ENCODE peak calls at places on chromosomes 6 and 20, in four cellular contexts. One of them, this sample, is unnamed.
A peak's percentile ranks its signal among the peaks of the same experiment; 100 is the strongest.

GRCh38 chr20:420721-421574 is 12.8 kb downstream of the RBCK1 start:
- DNase-seq in MCF 10A: peak; percentile 40
- DNase-seq in activated B cell treated with CpG ODN at 0.5 μM for 24 hours: no peak
- DNase-seq in heart right ventricle: no peak
- DNase-seq in this sample: no peak

GRCh38 chr6:98323605-98324004 is 510.8 kb upstream of the POU3F2 start:
- DNase-seq in MCF 10A: no peak
- DNase-seq in activated B cell treated with CpG ODN at 0.5 μM for 24 hours: no peak
- DNase-seq in heart right ventricle: no peak
- DNase-seq in this sample: no peak

GRCh38 chr20:42272516-42272915 is 654.3 kb upstream of the CHD6 start:
- DNase-seq in MCF 10A: no peak
- DNase-seq in activated B cell treated with CpG ODN at 0.5 μM for 24 hours: no peak
- DNase-seq in heart right ventricle: no peak
- DNase-seq in this sample: no peak

GRCh38 chr20:9705722-9706476 is 133.0 kb downstream of the PAK5 start:
- DNase-seq in MCF 10A: no peak
- DNase-seq in activated B cell treated with CpG ODN at 0.5 μM for 24 hours: no peak
- DNase-seq in heart right ventricle: no peak
- DNase-seq in this sample: no peak

GRCh38 chr6:47862731-47863130 is 80.9 kb downstream of the OPN5 start:
- DNase-seq in MCF 10A: no peak
- DNase-seq in activated B cell treated with CpG ODN at 0.5 μM for 24 hours: no peak
- DNase-seq in heart right ventricle: no peak
- DNase-seq in this sample: no peak

GRCh38 chr20:22511943-22512910 is 72.1 kb downstream of the FOXA2 start:
- DNase-seq in MCF 10A: no peak
- DNase-seq in activated B cell treated with CpG ODN at 0.5 μM for 24 hours: no peak
- DNase-seq in heart right ventricle: no peak
- DNase-seq in this sample: no peak

GRCh38 chr6:111591901-111592461 is 13.7 kb downstream of the TRAF3IP2 start:
- DNase-seq in MCF 10A: no peak
- DNase-seq in activated B cell treated with CpG ODN at 0.5 μM for 24 hours: no peak
- DNase-seq in heart right ventricle: no peak
- DNase-seq in this sample: no peak

GRCh38 chr20:5168582-5169396 is 42.0 kb downstream of the CDS2 start:
- DNase-seq in MCF 10A: peak; percentile 46
- DNase-seq in activated B cell treated with CpG ODN at 0.5 μM for 24 hours: no peak
- DNase-seq in heart right ventricle: peak; percentile 56
- DNase-seq in this sample: peak; percentile 70

GRCh38 chr6:27422651-27423332 is 34.2 kb downstream of the ZNF391 start:
- DNase-seq in MCF 10A: no peak
- DNase-seq in activated B cell treated with CpG ODN at 0.5 μM for 24 hours: no peak
- DNase-seq in heart right ventricle: no peak
- DNase-seq in this sample: peak; percentile 3

GRCh38 chr6:88641178-88641903 is 322.1 kb downstream of the RNGTT start:
- DNase-seq in MCF 10A: no peak
- DNase-seq in activated B cell treated with CpG ODN at 0.5 μM for 24 hours: no peak
- DNase-seq in heart right ventricle: no peak
- DNase-seq in this sample: no peak

GRCh38 chr20:24648919-24649318 is 179.5 kb downstream of the SYNDIG1 start:
- DNase-seq in MCF 10A: no peak
- DNase-seq in activated B cell treated with CpG ODN at 0.5 μM for 24 hours: no peak
- DNase-seq in heart right ventricle: no peak
- DNase-seq in this sample: no peak

GRCh38 chr6:66265737-66266136 is 558.7 kb upstream of the EYS start:
- DNase-seq in MCF 10A: no peak
- DNase-seq in activated B cell treated with CpG ODN at 0.5 μM for 24 hours: no peak
- DNase-seq in heart right ventricle: no peak
- DNase-seq in this sample: no peak

GRCh38 chr6:56079761-56080540 is 167.4 kb downstream of the COL21A1 start:
- DNase-seq in MCF 10A: no peak
- DNase-seq in activated B cell treated with CpG ODN at 0.5 μM for 24 hours: no peak
- DNase-seq in heart right ventricle: no peak
- DNase-seq in this sample: peak; percentile 73

GRCh38 chr20:60214901-60215522 is 256.8 kb downstream of the CDH26 start:
- DNase-seq in MCF 10A: no peak
- DNase-seq in activated B cell treated with CpG ODN at 0.5 μM for 24 hours: no peak
- DNase-seq in heart right ventricle: no peak
- DNase-seq in this sample: no peak

GRCh38 chr6:151325075-151326050 is 66.0 kb downstream of the ZBTB2 start:
- DNase-seq in MCF 10A: peak; percentile 60
- DNase-seq in activated B cell treated with CpG ODN at 0.5 μM for 24 hours: peak; percentile 19
- DNase-seq in heart right ventricle: peak; percentile 49
- DNase-seq in this sample: peak; percentile 79

GRCh38 chr6:19999319-20000191 is 162.4 kb downstream of the ID4 start:
- DNase-seq in MCF 10A: peak; percentile 49
- DNase-seq in activated B cell treated with CpG ODN at 0.5 μM for 24 hours: no peak
- DNase-seq in heart right ventricle: no peak
- DNase-seq in this sample: no peak

GRCh38 chr6:149503276-149503675 is 18.5 kb upstream of the ZC3H12D start:
- DNase-seq in MCF 10A: no peak
- DNase-seq in activated B cell treated with CpG ODN at 0.5 μM for 24 hours: no peak
- DNase-seq in heart right ventricle: no peak
- DNase-seq in this sample: no peak

GRCh38 chr20:48774696-48775095 is 53.1 kb downstream of the PREX1 start:
- DNase-seq in MCF 10A: no peak
- DNase-seq in activated B cell treated with CpG ODN at 0.5 μM for 24 hours: no peak
- DNase-seq in heart right ventricle: no peak
- DNase-seq in this sample: no peak

GRCh38 chr6:133623621-133624020 is 265.3 kb upstream of the TCF21 start:
- DNase-seq in MCF 10A: no peak
- DNase-seq in activated B cell treated with CpG ODN at 0.5 μM for 24 hours: no peak
- DNase-seq in heart right ventricle: no peak
- DNase-seq in this sample: peak; percentile 23

GRCh38 chr6:20600831-20601230 is 66.6 kb downstream of the CDKAL1 start:
- DNase-seq in MCF 10A: peak; percentile 53
- DNase-seq in activated B cell treated with CpG ODN at 0.5 μM for 24 hours: no peak
- DNase-seq in heart right ventricle: no peak
- DNase-seq in this sample: no peak

GRCh38 chr6:33665957-33666356 is 44.8 kb downstream of the ITPR3 start:
- DNase-seq in MCF 10A: no peak
- DNase-seq in activated B cell treated with CpG ODN at 0.5 μM for 24 hours: no peak
- DNase-seq in heart right ventricle: no peak
- DNase-seq in this sample: no peak
- TF ChIP-seq CTCF in MCF 10A: no peak
- TF ChIP-seq CTCF in activated B cell treated with CpG ODN at 0.5 μM for 24 hours: no peak
- TF ChIP-seq CTCF in heart right ventricle: no peak
- TF ChIP-seq CTCF in this sample: no peak

GRCh38 chr6:29517728-29518440 is 30.1 kb upstream of the MAS1L start:
- DNase-seq in MCF 10A: no peak
- DNase-seq in activated B cell treated with CpG ODN at 0.5 μM for 24 hours: no peak
- DNase-seq in heart right ventricle: no peak
- DNase-seq in this sample: no peak

GRCh38 chr6:29522241-29522640 is 34.5 kb upstream of the MAS1L start:
- DNase-seq in MCF 10A: no peak
- DNase-seq in activated B cell treated with CpG ODN at 0.5 μM for 24 hours: no peak
- DNase-seq in heart right ventricle: no peak
- DNase-seq in this sample: no peak

GRCh38 chr6:29521006-29521680 is 33.4 kb upstream of the MAS1L start:
- DNase-seq in MCF 10A: no peak
- DNase-seq in activated B cell treated with CpG ODN at 0.5 μM for 24 hours: no peak
- DNase-seq in heart right ventricle: no peak
- DNase-seq in this sample: no peak

GRCh38 chr6:29519291-29520010 is 31.7 kb upstream of the MAS1L start:
- DNase-seq in MCF 10A: no peak
- DNase-seq in activated B cell treated with CpG ODN at 0.5 μM for 24 hours: no peak
- DNase-seq in heart right ventricle: no peak
- DNase-seq in this sample: no peak

GRCh38 chr6:29520232-29520631 is 32.5 kb upstream of the MAS1L start:
- DNase-seq in MCF 10A: no peak
- DNase-seq in activated B cell treated with CpG ODN at 0.5 μM for 24 hours: no peak
- DNase-seq in heart right ventricle: no peak
- DNase-seq in this sample: no peak
- TF ChIP-seq CTCF in MCF 10A: no peak
- TF ChIP-seq CTCF in activated B cell treated with CpG ODN at 0.5 μM for 24 hours: no peak
- TF ChIP-seq CTCF in heart right ventricle: no peak
- TF ChIP-seq CTCF in this sample: no peak

GRCh38 chr20:40811660-40812414 is 122.8 kb upstream of the MAFB start:
- DNase-seq in MCF 10A: no peak
- DNase-seq in activated B cell treated with CpG ODN at 0.5 μM for 24 hours: no peak
- DNase-seq in heart right ventricle: no peak
- DNase-seq in this sample: no peak
- TF ChIP-seq CTCF in MCF 10A: no peak
- TF ChIP-seq CTCF in activated B cell treated with CpG ODN at 0.5 μM for 24 hours: no peak
- TF ChIP-seq CTCF in heart right ventricle: no peak
- TF ChIP-seq CTCF in this sample: peak; percentile 26

GRCh38 chr20:37903317-37904007 is 535 bp downstream of the VSTM2L start:
- DNase-seq in MCF 10A: no peak
- DNase-seq in activated B cell treated with CpG ODN at 0.5 μM for 24 hours: peak; percentile 23
- DNase-seq in heart right ventricle: no peak
- DNase-seq in this sample: no peak
- TF ChIP-seq CTCF in MCF 10A: peak; percentile 62
- TF ChIP-seq CTCF in activated B cell treated with CpG ODN at 0.5 μM for 24 hours: no peak
- TF ChIP-seq CTCF in heart right ventricle: peak; percentile 6
- TF ChIP-seq CTCF in this sample: peak; percentile 37

GRCh38 chr20:38214871-38215788 is 45.4 kb downstream of the KIAA1755 start:
- DNase-seq in MCF 10A: no peak
- DNase-seq in activated B cell treated with CpG ODN at 0.5 μM for 24 hours: no peak
- DNase-seq in heart right ventricle: no peak
- DNase-seq in this sample: no peak
- TF ChIP-seq CTCF in MCF 10A: no peak
- TF ChIP-seq CTCF in activated B cell treated with CpG ODN at 0.5 μM for 24 hours: no peak
- TF ChIP-seq CTCF in heart right ventricle: no peak
- TF ChIP-seq CTCF in this sample: peak; percentile 27

DNA sequence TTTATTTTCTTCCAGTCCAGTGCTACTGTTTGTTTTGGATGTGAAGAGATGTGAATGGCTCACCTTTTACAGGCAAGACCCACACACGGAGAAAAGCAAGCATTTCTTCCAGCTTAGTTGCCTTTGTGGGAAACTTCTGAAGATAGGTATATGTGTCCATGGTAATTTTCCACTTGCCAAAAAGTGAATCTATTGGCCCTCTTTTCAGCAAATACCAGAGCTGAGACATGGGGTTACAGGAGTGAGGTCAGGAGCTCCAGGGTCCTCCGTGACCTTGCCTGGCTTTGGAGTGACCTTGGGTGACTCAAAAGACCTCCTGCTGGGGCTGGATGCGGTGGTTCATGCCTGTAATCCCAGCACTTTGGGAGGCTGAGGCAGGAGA is 166.7 kb downstream of the SCML4 start:
- DNase-seq in MCF 10A: no peak
- DNase-seq in activated B cell treated with CpG ODN at 0.5 μM for 24 hours: no peak
- DNase-seq in heart right ventricle: no peak
- DNase-seq in this sample: no peak
- TF ChIP-seq CTCF in MCF 10A: no peak
- TF ChIP-seq CTCF in activated B cell treated with CpG ODN at 0.5 μM for 24 hours: no peak
- TF ChIP-seq CTCF in heart right ventricle: no peak
- TF ChIP-seq CTCF in this sample: no peak

DNA sequence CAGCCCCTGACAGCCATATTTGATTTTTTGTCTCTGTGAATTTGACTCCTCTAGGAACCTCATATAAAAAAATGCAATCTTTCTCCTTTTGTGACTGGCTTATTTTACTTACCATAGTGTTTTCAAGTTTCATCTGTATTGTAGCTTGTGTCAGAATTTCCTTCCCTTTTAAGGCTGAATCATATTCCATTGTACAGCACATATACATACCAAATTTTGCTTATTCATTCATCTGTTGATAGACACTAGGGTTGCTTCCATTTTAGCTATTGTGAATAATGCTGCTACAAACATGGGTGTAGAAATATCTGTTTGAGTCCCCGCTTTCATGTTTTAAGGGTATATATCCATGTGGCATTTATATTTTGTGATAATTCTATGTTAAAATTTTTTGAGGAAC is 49.2 kb upstream of the RNF217 start:
- DNase-seq in MCF 10A: no peak
- DNase-seq in activated B cell treated with CpG ODN at 0.5 μM for 24 hours: no peak
- DNase-seq in heart right ventricle: no peak
- DNase-seq in this sample: no peak
- TF ChIP-seq CTCF in MCF 10A: no peak
- TF ChIP-seq CTCF in activated B cell treated with CpG ODN at 0.5 μM for 24 hours: no peak
- TF ChIP-seq CTCF in heart right ventricle: no peak
- TF ChIP-seq CTCF in this sample: no peak

GRCh38 chr6:166485651-166486535 is 100.6 kb downstream of the RAMACL start:
- DNase-seq in MCF 10A: peak; percentile 4
- DNase-seq in activated B cell treated with CpG ODN at 0.5 μM for 24 hours: no peak
- DNase-seq in heart right ventricle: no peak
- DNase-seq in this sample: no peak
- TF ChIP-seq CTCF in MCF 10A: no peak
- TF ChIP-seq CTCF in activated B cell treated with CpG ODN at 0.5 μM for 24 hours: no peak
- TF ChIP-seq CTCF in heart right ventricle: no peak
- TF ChIP-seq CTCF in this sample: no peak

DNA sequence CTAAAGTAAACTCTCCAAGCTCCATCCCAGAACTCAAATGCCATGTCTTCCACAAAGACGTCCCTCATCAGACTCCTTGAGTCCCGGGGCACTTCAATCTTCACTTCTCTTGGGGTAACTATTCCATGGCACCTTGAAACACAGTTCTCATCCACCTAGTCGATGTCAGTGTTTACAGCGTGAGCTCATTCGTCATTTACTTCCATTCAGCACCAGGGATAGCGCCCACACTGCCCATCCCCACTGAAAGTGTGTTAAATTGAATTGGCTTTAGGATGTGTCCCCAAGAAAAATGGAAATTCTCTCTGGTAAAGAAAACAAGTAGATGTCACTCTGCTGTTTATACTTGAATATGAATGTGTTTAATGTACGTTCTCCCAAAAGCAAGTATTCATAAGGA is 31.3 kb downstream of the KCNK15 start:
- DNase-seq in MCF 10A: peak; percentile 53
- DNase-seq in activated B cell treated with CpG ODN at 0.5 μM for 24 hours: no peak
- DNase-seq in heart right ventricle: peak; percentile 25
- DNase-seq in this sample: peak; percentile 29
- TF ChIP-seq CTCF in MCF 10A: no peak
- TF ChIP-seq CTCF in activated B cell treated with CpG ODN at 0.5 μM for 24 hours: no peak
- TF ChIP-seq CTCF in heart right ventricle: no peak
- TF ChIP-seq CTCF in this sample: no peak

This sample was measured in astrocyte of the spinal cord.